ENCODE peak calls at places on chromosome 7, in seven cellular contexts. One of them, this sample, is unnamed.

GRCh38 chr7:26987338-26987737 is 108.5 kb downstream of the HOXA1 start:
- DNase-seq in sigmoid colon: no peak
- DNase-seq in psoas muscle: no peak
- DNase-seq in gastrocnemius medialis: no peak
- DNase-seq in bronchial epithelial cell: no peak
- DNase-seq in cardiac muscle cell: no peak
- DNase-seq in heart left ventricle: no peak
- DNase-seq in this sample: no peak

GRCh38 chr7:2971914-2972530 is 71.6 kb downstream of the CARD11 start:
- DNase-seq in sigmoid colon: peak
- DNase-seq in psoas muscle: no peak
- DNase-seq in gastrocnemius medialis: no peak
- DNase-seq in bronchial epithelial cell: no peak
- DNase-seq in cardiac muscle cell: no peak
- DNase-seq in heart left ventricle: no peak
- DNase-seq in this sample: no peak

GRCh38 chr7:15168489-15168888 is 265.9 kb upstream of the DGKB start:
- DNase-seq in sigmoid colon: no peak
- DNase-seq in psoas muscle: no peak
- DNase-seq in gastrocnemius medialis: no peak
- DNase-seq in bronchial epithelial cell: no peak
- DNase-seq in cardiac muscle cell: no peak
- DNase-seq in heart left ventricle: no peak
- DNase-seq in this sample: no peak

GRCh38 chr7:15305002-15305600 is 256.7 kb downstream of the AGMO start:
- DNase-seq in sigmoid colon: peak
- DNase-seq in psoas muscle: no peak
- DNase-seq in gastrocnemius medialis: no peak
- DNase-seq in bronchial epithelial cell: peak
- DNase-seq in cardiac muscle cell: peak
- DNase-seq in heart left ventricle: peak
- DNase-seq in this sample: no peak

GRCh38 chr7:100087055-100087750 is 1.6 kb upstream of the COPS6 start:
- DNase-seq in sigmoid colon: no peak
- DNase-seq in psoas muscle: no peak
- DNase-seq in gastrocnemius medialis: no peak
- DNase-seq in bronchial epithelial cell: peak
- DNase-seq in cardiac muscle cell: peak
- DNase-seq in heart left ventricle: no peak
- DNase-seq in this sample: peak

GRCh38 chr7:153370092-153370491 is 610.5 kb downstream of the ACTR3B start:
- DNase-seq in sigmoid colon: no peak
- DNase-seq in psoas muscle: no peak
- DNase-seq in gastrocnemius medialis: no peak
- DNase-seq in bronchial epithelial cell: no peak
- DNase-seq in cardiac muscle cell: no peak
- DNase-seq in heart left ventricle: no peak
- DNase-seq in this sample: no peak

GRCh38 chr7:135801877-135802276 is 53.3 kb upstream of the FAM180A start:
- DNase-seq in sigmoid colon: no peak
- DNase-seq in psoas muscle: no peak
- DNase-seq in gastrocnemius medialis: no peak
- DNase-seq in bronchial epithelial cell: no peak
- DNase-seq in cardiac muscle cell: no peak
- DNase-seq in heart left ventricle: no peak
- DNase-seq in this sample: no peak

GRCh38 chr7:129643545-129644170 is 32.1 kb downstream of the NRF1 start:
- DNase-seq in sigmoid colon: no peak
- DNase-seq in psoas muscle: no peak
- DNase-seq in gastrocnemius medialis: no peak
- DNase-seq in bronchial epithelial cell: no peak
- DNase-seq in cardiac muscle cell: no peak
- DNase-seq in heart left ventricle: no peak
- DNase-seq in this sample: no peak

GRCh38 chr7:79507161-79507560 is 53.7 kb upstream of the MAGI2 start:
- DNase-seq in sigmoid colon: no peak
- DNase-seq in psoas muscle: no peak
- DNase-seq in gastrocnemius medialis: no peak
- DNase-seq in bronchial epithelial cell: no peak
- DNase-seq in cardiac muscle cell: no peak
- DNase-seq in heart left ventricle: no peak
- DNase-seq in this sample: no peak

GRCh38 chr7:140058517-140058916 is 4.2 kb downstream of the PARP12 start:
- DNase-seq in sigmoid colon: no peak
- DNase-seq in psoas muscle: no peak
- DNase-seq in gastrocnemius medialis: no peak
- DNase-seq in bronchial epithelial cell: no peak
- DNase-seq in cardiac muscle cell: no peak
- DNase-seq in heart left ventricle: no peak
- DNase-seq in this sample: no peak

GRCh38 chr7:136063337-136063666 is 86.1 kb upstream of the MTPN start:
- DNase-seq in sigmoid colon: no peak
- DNase-seq in psoas muscle: no peak
- DNase-seq in gastrocnemius medialis: no peak
- DNase-seq in bronchial epithelial cell: no peak
- DNase-seq in cardiac muscle cell: no peak
- DNase-seq in heart left ventricle: no peak
- DNase-seq in this sample: no peak

GRCh38 chr7:138126928-138127327 is 50.7 kb downstream of the AKR1D1 start:
- DNase-seq in sigmoid colon: no peak
- DNase-seq in psoas muscle: no peak
- DNase-seq in gastrocnemius medialis: no peak
- DNase-seq in bronchial epithelial cell: no peak
- DNase-seq in cardiac muscle cell: no peak
- DNase-seq in heart left ventricle: no peak
- DNase-seq in this sample: no peak

GRCh38 chr7:70838292-70838907 is 293.5 kb upstream of the GALNT17 start:
- DNase-seq in sigmoid colon: no peak
- DNase-seq in psoas muscle: no peak
- DNase-seq in gastrocnemius medialis: no peak
- DNase-seq in bronchial epithelial cell: no peak
- DNase-seq in cardiac muscle cell: no peak
- DNase-seq in heart left ventricle: no peak
- DNase-seq in this sample: no peak

DNA sequence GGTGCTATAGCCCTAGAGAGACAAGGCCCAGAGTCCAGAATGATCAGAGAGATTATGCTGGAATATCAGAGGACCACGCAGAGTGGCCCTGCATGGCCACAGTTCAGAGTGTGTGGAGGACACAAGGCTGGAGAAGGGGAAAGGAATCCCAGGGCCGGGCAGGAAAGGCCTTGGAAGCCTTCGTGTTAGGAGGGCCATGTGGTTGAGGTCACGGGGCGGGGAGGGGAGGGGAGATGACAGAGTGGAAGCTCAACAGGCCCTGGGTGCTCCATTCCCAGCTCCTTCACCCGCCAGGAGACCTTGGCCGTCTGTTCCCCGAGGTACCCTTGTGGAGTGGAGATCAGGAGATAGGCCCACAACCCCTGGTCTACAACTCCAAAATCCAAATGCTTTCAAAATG is 13.2 kb upstream of the EN2 start:
- DNase-seq in sigmoid colon: no peak
- DNase-seq in psoas muscle: no peak
- DNase-seq in gastrocnemius medialis: no peak
- DNase-seq in bronchial epithelial cell: no peak
- DNase-seq in cardiac muscle cell: no peak
- DNase-seq in heart left ventricle: no peak
- DNase-seq in this sample: no peak
- H3K4me3 ChIP-seq in sigmoid colon: no peak
- H3K4me3 ChIP-seq in psoas muscle: no peak
- H3K4me3 ChIP-seq in gastrocnemius medialis: no peak
- H3K4me3 ChIP-seq in bronchial epithelial cell: no peak
- H3K4me3 ChIP-seq in cardiac muscle cell: no peak
- H3K4me3 ChIP-seq in heart left ventricle: no peak
- H3K4me3 ChIP-seq in this sample: no peak

DNA sequence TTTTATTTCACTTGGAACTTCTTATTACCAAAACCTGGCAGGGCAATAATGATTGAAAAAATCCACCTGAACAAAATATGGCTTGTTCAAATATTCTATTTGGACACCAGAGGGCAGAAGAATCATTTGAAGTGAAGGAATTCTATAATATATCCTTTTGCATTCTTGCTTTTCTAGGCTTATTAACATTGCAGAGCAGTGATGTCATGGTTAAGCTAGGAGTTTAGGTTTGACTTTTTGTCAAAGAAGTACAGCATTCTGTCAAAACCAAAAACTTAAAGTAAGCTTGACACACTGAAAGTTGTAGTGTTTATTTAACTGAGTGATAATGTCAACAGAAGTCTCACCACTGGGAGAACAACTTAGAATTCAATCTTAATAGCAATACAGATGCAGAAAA is 156.0 kb downstream of the SEMA3D start:
- DNase-seq in sigmoid colon: no peak
- DNase-seq in psoas muscle: no peak
- DNase-seq in gastrocnemius medialis: no peak
- DNase-seq in bronchial epithelial cell: peak
- DNase-seq in cardiac muscle cell: peak
- DNase-seq in heart left ventricle: no peak
- DNase-seq in this sample: peak
- TF ChIP-seq CTCF in sigmoid colon: peak
- TF ChIP-seq CTCF in psoas muscle: peak
- TF ChIP-seq CTCF in gastrocnemius medialis: no peak
- TF ChIP-seq CTCF in bronchial epithelial cell: peak
- TF ChIP-seq CTCF in cardiac muscle cell: peak
- TF ChIP-seq CTCF in heart left ventricle: no peak
- TF ChIP-seq CTCF in this sample: peak

DNA sequence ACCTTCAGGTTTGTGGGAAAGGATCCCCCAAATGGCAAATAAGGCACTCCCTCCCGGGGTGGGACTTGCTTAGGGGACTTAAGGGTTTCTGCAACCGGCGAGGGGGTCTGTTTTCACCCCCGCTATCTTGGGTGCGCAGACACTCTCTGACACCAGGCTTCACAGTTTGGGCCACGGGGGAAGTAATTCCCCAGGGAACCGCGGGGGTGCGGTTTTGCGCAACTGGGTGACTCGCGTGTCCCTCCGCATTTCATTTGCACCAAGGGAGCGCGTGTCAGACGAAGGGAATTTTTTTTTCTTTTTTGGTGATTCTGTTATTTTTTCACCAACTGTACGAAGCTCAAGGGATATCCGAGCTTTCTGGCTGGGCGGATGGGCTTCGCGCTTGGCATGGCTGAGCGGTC is 1.7 kb downstream of the GRM8 start:
- DNase-seq in sigmoid colon: no peak
- DNase-seq in psoas muscle: no peak
- DNase-seq in gastrocnemius medialis: no peak
- DNase-seq in bronchial epithelial cell: no peak
- DNase-seq in cardiac muscle cell: no peak
- DNase-seq in heart left ventricle: no peak
- DNase-seq in this sample: no peak
- H3K4me3 ChIP-seq in sigmoid colon: peak
- H3K4me3 ChIP-seq in psoas muscle: peak
- H3K4me3 ChIP-seq in gastrocnemius medialis: no peak
- H3K4me3 ChIP-seq in bronchial epithelial cell: no peak
- H3K4me3 ChIP-seq in cardiac muscle cell: peak
- H3K4me3 ChIP-seq in heart left ventricle: no peak
- H3K4me3 ChIP-seq in this sample: no peak

DNA sequence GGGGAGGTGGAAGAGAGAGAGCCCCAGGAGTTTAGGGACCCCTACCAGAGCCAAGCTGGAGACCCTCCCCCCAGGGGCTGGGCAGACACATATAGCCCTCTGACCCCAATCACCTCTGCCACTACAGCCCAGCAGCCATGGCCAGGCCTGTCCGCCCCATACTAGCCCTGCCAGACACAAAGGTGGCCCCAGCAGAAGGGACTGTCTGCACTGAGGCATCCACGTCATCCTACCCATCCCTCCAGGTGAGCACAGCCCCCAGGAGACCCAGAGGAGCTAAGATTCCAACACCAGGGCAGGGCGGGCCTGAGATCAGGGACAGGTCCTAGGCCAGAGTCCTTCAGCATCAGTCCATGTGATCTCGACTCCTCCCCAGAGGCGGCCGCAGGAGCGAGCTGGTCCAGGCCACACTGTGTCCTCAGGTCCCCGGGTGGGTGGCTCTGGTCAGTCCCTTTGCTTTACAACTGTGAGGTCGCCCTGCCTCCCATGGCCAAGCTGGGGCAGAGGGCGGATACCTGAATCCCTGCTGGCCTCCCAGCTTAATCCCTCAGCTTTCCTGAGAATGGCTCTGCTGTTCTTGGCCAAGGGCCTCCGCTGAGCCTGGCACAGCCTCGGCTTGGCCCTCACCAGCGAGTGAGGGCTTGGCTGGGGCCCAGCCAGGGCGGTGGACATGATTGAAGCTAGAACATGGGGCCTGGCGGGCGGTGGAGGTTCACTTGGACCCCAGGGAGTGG is 14.3 kb upstream of the ELN start:
- DNase-seq in sigmoid colon: no peak
- DNase-seq in psoas muscle: peak
- DNase-seq in gastrocnemius medialis: no peak
- DNase-seq in bronchial epithelial cell: no peak
- DNase-seq in cardiac muscle cell: no peak
- DNase-seq in heart left ventricle: no peak
- DNase-seq in this sample: no peak
- TF ChIP-seq CTCF in sigmoid colon: no peak
- TF ChIP-seq CTCF in psoas muscle: no peak
- TF ChIP-seq CTCF in gastrocnemius medialis: no peak
- TF ChIP-seq CTCF in bronchial epithelial cell: no peak
- TF ChIP-seq CTCF in cardiac muscle cell: no peak
- TF ChIP-seq CTCF in heart left ventricle: no peak
- TF ChIP-seq CTCF in this sample: no peak

DNA sequence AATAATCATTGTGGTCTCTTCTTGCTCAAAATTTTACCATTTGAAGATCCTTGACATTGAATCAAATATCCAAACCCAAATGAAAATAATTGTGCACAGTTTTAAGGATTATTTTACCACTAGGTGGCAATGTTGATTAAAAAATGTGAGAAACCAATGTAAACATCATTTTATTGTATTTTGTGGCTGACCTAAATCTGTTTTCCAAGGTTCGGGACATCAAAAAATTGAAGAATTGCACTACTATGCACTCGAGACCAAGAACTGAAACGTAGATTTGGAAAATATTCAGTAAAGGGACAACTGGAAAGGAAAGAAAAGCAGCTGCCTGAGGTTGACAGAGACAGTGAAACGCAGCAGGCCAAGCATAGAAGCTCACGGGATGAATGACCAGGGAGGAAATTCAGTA is 259.3 kb downstream of the SNX13 start:
- DNase-seq in sigmoid colon: no peak
- DNase-seq in psoas muscle: no peak
- DNase-seq in gastrocnemius medialis: no peak
- DNase-seq in bronchial epithelial cell: peak
- DNase-seq in cardiac muscle cell: peak
- DNase-seq in heart left ventricle: no peak
- DNase-seq in this sample: no peak
- H3K4me3 ChIP-seq in sigmoid colon: no peak
- H3K4me3 ChIP-seq in psoas muscle: no peak
- H3K4me3 ChIP-seq in gastrocnemius medialis: no peak
- H3K4me3 ChIP-seq in bronchial epithelial cell: no peak
- H3K4me3 ChIP-seq in cardiac muscle cell: no peak
- H3K4me3 ChIP-seq in heart left ventricle: no peak
- H3K4me3 ChIP-seq in this sample: no peak

This sample was measured in AG04449.